ENCODE peak calls at places on chromosome 6, in nine cellular contexts. W, A, X, T, E, C, I, P and H are unnamed samples.

GRCh38 chr6:52937908-52938307 is 28.4 kb upstream of the GSTA3 start:
- DNase-seq in T (no peak), I (no peak), W (no peak), E (no peak), P (no peak), A (no peak), X (no peak), C (no peak), H (no peak)

GRCh38 chr6:38638941-38639497 is 710 bp downstream of the BTBD9 start:
- DNase-seq in W (peak; percentile 12), E (peak; percentile 57), C (no peak), I (no peak), X (peak; percentile 84), P (no peak), T (peak; percentile 42), A (peak; percentile 24), H (peak; percentile 45)

GRCh38 chr6:143027058-143027457 is 33.6 kb upstream of the AIG1 start:
- DNase-seq in A (no peak), C (no peak), T (peak; percentile 60), W (no peak), P (no peak), E (no peak), X (peak; percentile 72), I (peak; percentile 23), H (peak; percentile 56)

GRCh38 chr6:82492134-82492533 is 128.5 kb downstream of the TPBG start:
- DNase-seq in E (no peak), C (no peak), W (no peak), X (no peak), A (no peak), P (no peak), I (no peak), T (no peak), H (no peak)

GRCh38 chr6:41326092-41326491 is 9.3 kb upstream of the NCR2 start:
- DNase-seq in W (no peak), I (no peak), X (no peak), C (no peak), P (no peak), E (no peak), A (no peak), T (no peak), H (no peak)

GRCh38 chr6:45698046-45698445 is 317.6 kb downstream of the CLIC5 start:
- DNase-seq in C (no peak), W (no peak), X (no peak), E (no peak), I (no peak), T (no peak), P (no peak), A (peak; percentile 59), H (no peak)

GRCh38 chr6:82739266-82739665 is 326.4 kb downstream of the UBE3D start:
- DNase-seq in C (no peak), E (no peak), T (no peak), W (no peak), X (no peak), A (no peak), P (no peak), I (no peak), H (no peak)

GRCh38 chr6:48671506-48671905 is 560.5 kb upstream of the PTCHD4 start:
- DNase-seq in C (no peak), I (no peak), E (no peak), X (no peak), T (no peak), A (no peak), P (no peak), W (no peak), H (no peak)

GRCh38 chr6:167115054-167115453 is 7.8 kb upstream of the CCR6 start:
- DNase-seq in T (no peak), W (no peak), P (no peak), X (no peak), E (no peak), I (no peak), A (no peak), C (no peak), H (peak; percentile 59)

GRCh38 chr6:71164890-71165289 is 123.7 kb upstream of the OGFRL1 start:
- DNase-seq in C (no peak), T (no peak), I (no peak), W (no peak), X (no peak), P (no peak), E (no peak), A (no peak), H (no peak)

GRCh38 chr6:10391299-10391630 is 23.6 kb downstream of the TFAP2A start:
- DNase-seq in E (no peak), W (no peak), T (no peak), C (no peak), I (no peak), X (no peak), P (no peak), A (no peak), H (no peak)